ENCODE peak calls at places on chromosomes 4 and X, in seven cellular contexts. M is fibroblast of pulmonary artery, R is HepG2, I is cardiac fibroblast, T is epithelial cell of esophagus, U is hepatocyte, C is fibroblast of mammary gland. Q is an unnamed sample.

GRCh38 chr4:156060661-156061060 is 107.0 kb upstream of the CTSO start:
- DNase-seq in M (no peak), R (no peak), I (no peak), T (no peak), U (no peak), C (no peak), Q (no peak)

GRCh38 chr4:35151816-35152572 is 1092.3 kb downstream of the ARAP2 start:
- DNase-seq in M (no peak), R (peak; percentile 32), I (no peak), T (peak; percentile 58), U (peak; percentile 44), C (no peak), Q (no peak)

GRCh38 chr4:82865592-82865991 is 25.4 kb downstream of the SEC31A start:
- DNase-seq in M (peak; percentile 97), R (peak; percentile 27), I (peak; percentile 97), T (peak; percentile 96), U (peak; percentile 32), C (peak; percentile 92), Q (peak; percentile 95)

GRCh38 chr4:110344165-110344564 is 131.8 kb upstream of the ENPEP start:
- DNase-seq in M (peak; percentile 11), R (no peak), I (peak; percentile 38), T (peak; percentile 19), U (peak; percentile 43), C (peak; percentile 2), Q (no peak)

GRCh38 chrX:76279007-76279406 is 106.1 kb downstream of the PBDC1 start:
- DNase-seq in M (peak; percentile 64), R (peak; percentile 37), I (peak; percentile 54), T (peak; percentile 51), U (peak; percentile 52), C (peak; percentile 57), Q (peak; percentile 47)

GRCh38 chr4:99029852-99030251 is 34.3 kb downstream of the METAP1 start:
- DNase-seq in M (no peak), R (no peak), I (no peak), T (no peak), U (no peak), C (no peak), Q (peak; percentile 5)

GRCh38 chrX:53716328-53717088 is 30.0 kb upstream of the HUWE1 start:
- DNase-seq in M (peak; percentile 25), R (no peak), I (peak; percentile 48), T (no peak), U (no peak), C (peak; percentile 46), Q (peak; percentile 48)

GRCh38 chr4:139651282-139652194 is 14.1 kb upstream of the MGST2 start:
- DNase-seq in M (peak; percentile 93), R (peak; percentile 56), I (peak; percentile 90), T (peak; percentile 84), U (peak; percentile 89), C (peak; percentile 82), Q (peak; percentile 83)

GRCh38 chr4:8834681-8835220 is 36.9 kb downstream of the HMX1 start:
- DNase-seq in M (no peak), R (no peak), I (no peak), T (no peak), U (no peak), C (no peak), Q (no peak)

GRCh38 chr4:1010522-1011021 is 854 bp upstream of the FGFRL1 start:
- DNase-seq in M (peak; percentile 85), R (no peak), I (peak; percentile 91), T (peak; percentile 97), U (peak; percentile 85), C (peak; percentile 90), Q (peak; percentile 68)

GRCh38 chr4:150126880-150127236 is 48.6 kb downstream of the DCLK2 start:
- DNase-seq in M (peak; percentile 68), R (no peak), I (peak; percentile 86), T (peak; percentile 51), U (no peak), C (peak; percentile 81), Q (peak; percentile 75)

GRCh38 chr4:22962186-22962786 is 269.5 kb downstream of the GBA3 start:
- DNase-seq in M (peak; percentile 52), R (no peak), I (peak; percentile 25), T (peak; percentile 37), U (peak; percentile 54), C (peak; percentile 6), Q (peak; percentile 4)

GRCh38 chr4:13733817-13734216 is 106.3 kb upstream of the BOD1L1 start:
- DNase-seq in M (peak; percentile 41), R (no peak), I (peak; percentile 50), T (peak; percentile 56), U (no peak), C (no peak), Q (no peak)

GRCh38 chr4:98341309-98341708 is 80.1 kb downstream of the RAP1GDS1 start:
- DNase-seq in M (peak; percentile 45), R (no peak), I (peak; percentile 53), T (no peak), U (no peak), C (peak; percentile 37), Q (peak; percentile 48)

GRCh38 chr4:106803107-106803506 is 233.0 kb downstream of the DKK2 start:
- DNase-seq in M (peak; percentile 3), R (no peak), I (peak; percentile 40), T (no peak), U (no peak), C (no peak), Q (no peak)

GRCh38 chr4:114613579-114613978 is 15.0 kb downstream of the UGT8 start:
- DNase-seq in M (no peak), R (no peak), I (no peak), T (no peak), U (no peak), C (no peak), Q (no peak)

GRCh38 chr4:162011039-162011438 is 152.8 kb downstream of the FSTL5 start:
- DNase-seq in M (peak; percentile 0), R (no peak), I (no peak), T (no peak), U (no peak), C (no peak), Q (peak; percentile 0)

GRCh38 chr4:176788248-176788647 is 4.5 kb downstream of the VEGFC start:
- DNase-seq in M (no peak), R (no peak), I (no peak), T (no peak), U (no peak), C (no peak), Q (no peak)

GRCh38 chr4:176791591-176792347 is 953 bp downstream of the VEGFC start:
- DNase-seq in M (peak; percentile 51), R (no peak), I (peak; percentile 70), T (peak; percentile 46), U (peak; percentile 37), C (peak; percentile 63), Q (peak; percentile 54)

GRCh38 chr4:176789955-176790354 is 2.8 kb downstream of the VEGFC start:
- DNase-seq in M (peak; percentile 74), R (peak; percentile 31), I (peak; percentile 82), T (peak; percentile 86), U (peak; percentile 50), C (peak; percentile 92), Q (peak; percentile 81)

GRCh38 chr4:176790398-176790797 is 2.3 kb downstream of the VEGFC start:
- DNase-seq in M (no peak), R (no peak), I (peak; percentile 38), T (peak; percentile 49), U (no peak), C (no peak), Q (no peak)

GRCh38 chr4:176788971-176789370 is 3.8 kb downstream of the VEGFC start:
- DNase-seq in M (no peak), R (no peak), I (no peak), T (no peak), U (no peak), C (no peak), Q (no peak)
- H3K4me3 ChIP-seq in M (no peak overlapping the region), R (no peak overlapping the region), I (peak overlapping the region; percentile 7), T (no peak overlapping the region), U (no peak overlapping the region), C (no peak overlapping the region), Q (peak overlapping the region; percentile 15)

GRCh38 chr4:137541181-137541580 is 8.9 kb upstream of the PCDH18 start:
- DNase-seq in M (no peak), R (peak; percentile 7), I (no peak), T (peak; percentile 42), U (no peak), C (no peak), Q (no peak)

GRCh38 chr4:137543198-137543597 is 10.9 kb upstream of the PCDH18 start:
- DNase-seq in M (no peak), R (no peak), I (no peak), T (no peak), U (no peak), C (no peak), Q (no peak)

GRCh38 chr4:137543650-137544049 is 11.4 kb upstream of the PCDH18 start:
- DNase-seq in M (no peak), R (no peak), I (no peak), T (no peak), U (no peak), C (no peak), Q (no peak)

GRCh38 chr4:137541866-137542648 is 9.8 kb upstream of the PCDH18 start:
- DNase-seq in M (no peak), R (no peak), I (no peak), T (no peak), U (no peak), C (no peak), Q (no peak)

DNA sequence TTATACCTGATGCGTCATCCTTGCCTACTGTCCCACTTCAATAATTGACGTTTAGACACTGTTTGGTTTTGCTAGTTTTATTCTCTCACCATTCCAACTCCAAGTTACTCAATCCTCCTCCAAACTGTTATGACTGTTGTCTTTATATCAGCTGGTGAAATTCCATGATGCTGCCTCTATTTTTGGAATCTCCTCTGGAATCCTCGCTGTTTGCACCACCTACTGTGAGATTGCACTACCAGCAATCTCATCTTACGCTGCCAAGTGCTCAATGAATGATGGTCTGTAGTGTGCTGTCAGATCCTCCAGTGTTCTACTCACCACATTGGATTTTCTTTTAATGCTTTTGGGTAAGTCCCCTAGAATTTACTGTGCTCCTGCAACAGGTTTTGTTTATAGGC is 13.2 kb upstream of the PCDH18 start:
- DNase-seq in M (peak; percentile 73), R (no peak), I (peak; percentile 54), T (no peak), U (peak; percentile 32), C (peak; percentile 89), Q (peak; percentile 94)
- H3K4me3 ChIP-seq in M (no peak overlapping the region), R (no peak overlapping the region), I (no peak overlapping the region), T (no peak overlapping the region), U (no peak overlapping the region), C (no peak overlapping the region), Q (no peak overlapping the region)

DNA sequence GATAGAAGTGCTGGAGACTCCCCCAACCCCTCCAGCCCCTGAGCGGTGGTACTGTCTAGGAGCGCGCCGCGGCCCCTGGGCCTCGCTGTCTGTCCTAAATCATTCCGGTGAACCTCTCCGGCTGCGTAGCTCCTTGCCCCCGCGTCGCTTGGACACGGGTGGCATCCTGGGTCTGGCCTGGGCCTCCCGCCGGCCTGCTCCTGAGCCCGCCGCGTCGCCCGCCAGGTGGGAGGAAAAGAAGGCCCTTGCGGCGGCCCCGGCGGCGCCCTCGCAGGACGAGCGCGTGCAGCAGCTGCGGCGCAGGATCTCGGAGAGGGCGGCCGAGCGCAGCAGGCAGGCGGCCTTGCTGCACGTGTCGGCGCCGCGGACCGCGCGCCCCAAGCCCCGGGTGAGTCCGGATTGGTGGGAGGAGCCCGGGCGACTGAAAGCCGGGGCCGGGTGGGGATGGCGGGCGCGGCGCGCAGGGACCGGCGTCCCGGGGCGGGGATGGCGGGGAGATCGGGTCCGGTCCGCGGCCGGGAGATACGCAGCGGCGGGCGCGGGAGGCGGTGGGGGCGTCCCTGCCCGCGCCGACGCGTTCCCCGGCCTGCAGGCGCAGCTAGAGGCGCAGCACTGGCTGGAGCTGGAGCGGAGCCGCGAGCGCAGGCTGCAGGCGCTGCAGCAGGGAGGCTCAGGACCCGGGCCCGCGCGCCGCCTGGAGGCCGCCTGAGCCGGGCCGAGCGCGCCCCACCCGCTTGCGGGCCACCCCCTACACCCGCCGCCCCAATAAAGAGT is 6.5 kb upstream of the RNF4 start:
- DNase-seq in M (peak; percentile 76), R (peak; percentile 30), I (peak; percentile 67), T (peak; percentile 69), U (peak; percentile 91), C (peak; percentile 64), Q (peak; percentile 76)
- H3K4me3 ChIP-seq in M (peak overlapping the region; percentile 37), R (peak overlapping the region; percentile 48), I (peak overlapping the region; percentile 38), T (peak overlapping the region; percentile 3), U (peak overlapping the region; percentile 54), C (peak overlapping the region; percentile 23), Q (peak overlapping the region; percentile 37)

GRCh38 chrX:153517421-153517820 is at the start of gene ATP2B3:
- DNase-seq in M (no peak), R (no peak), I (no peak), T (no peak), U (no peak), C (no peak), Q (no peak)
- H3K4me3 ChIP-seq in M (no peak within 1 kb of the TSS), R (no peak within 1 kb of the TSS), I (no peak within 1 kb of the TSS), T (no peak within 1 kb of the TSS), U (no peak within 1 kb of the TSS), C (no peak within 1 kb of the TSS), Q (no peak within 1 kb of the TSS)

Q was measured in IMR-90.